ENCODE peak calls at places on chromosome 16, in seven cellular contexts. V, M, F, U, C, G and X are unnamed samples.

GRCh38 chr16:11377156-11377555 is 31.9 kb downstream of the RMI2 start:
- DNase-seq in C (no peak), G (no peak), M (no peak), F (no peak), U (no peak), V (no peak), X (no peak)

GRCh38 chr16:68083239-68083781 is 1.9 kb upstream of the NFATC3 start:
- DNase-seq in M (no peak), C (no peak), V (no peak), G (no peak), F (no peak), U (no peak), X (no peak)

GRCh38 chr16:16036359-16036792 is 87.0 kb downstream of the ABCC1 start:
- DNase-seq in F (no peak), G (no peak), M (no peak), U (no peak), V (no peak), C (no peak), X (no peak)

GRCh38 chr16:89478576-89479221 is 11.7 kb downstream of the ANKRD11 start:
- DNase-seq in M (no peak), G (no peak), F (peak; percentile 70), C (no peak), V (no peak), U (no peak), X (no peak)

GRCh38 chr16:4298761-4299522 is 16.9 kb upstream of the GLIS2 start:
- DNase-seq in U (no peak), M (no peak), C (peak; percentile 78), F (peak; percentile 98), G (peak; percentile 83), V (peak; percentile 94), X (peak; percentile 80)

GRCh38 chr16:68991075-68991474 is 114.4 kb upstream of the HAS3 start:
- DNase-seq in C (no peak), F (no peak), M (no peak), G (no peak), V (no peak), U (no peak), X (no peak)

GRCh38 chr16:29824589-29825144 is 4.4 kb downstream of the MVP start:
- DNase-seq in G (no peak), M (no peak), C (no peak), F (peak; percentile 83), V (peak; percentile 72), U (no peak), X (no peak)

GRCh38 chr16:165218-165538 is 600 bp upstream of the HBM start:
- DNase-seq in C (no peak), U (no peak), V (no peak), G (no peak), F (no peak), M (no peak), X (no peak)

GRCh38 chr16:58501242-58502131 is 1.5 kb downstream of the NDRG4 start:
- DNase-seq in G (no peak), M (no peak), F (no peak), C (peak; percentile 55), U (no peak), V (no peak), X (no peak)

GRCh38 chr16:50884066-50884860 is 142.4 kb downstream of the CYLD start:
- DNase-seq in U (peak; percentile 33), V (no peak), M (peak; percentile 65), C (no peak), F (no peak), G (no peak), X (no peak)

GRCh38 chr16:79163666-79164377 is 436.7 kb downstream of the MAF start:
- DNase-seq in V (no peak), M (no peak), F (no peak), U (no peak), G (no peak), C (no peak), X (no peak)

GRCh38 chr16:86869288-86870022 is 291.1 kb downstream of the FOXL1 start:
- DNase-seq in U (no peak), C (no peak), M (no peak), F (no peak), V (no peak), G (no peak), X (no peak)

GRCh38 chr16:88461291-88462269 is 8.5 kb downstream of the ZFPM1 start:
- DNase-seq in U (no peak), G (no peak), V (no peak), F (peak; percentile 53), C (no peak), M (no peak), X (no peak)

GRCh38 chr16:35798885-35799426 is 2339.5 kb downstream of the TP53TG3F start:
- DNase-seq in F (no peak), G (no peak), U (no peak), M (no peak), C (no peak), V (no peak), X (no peak)

GRCh38 chr16:87725596-87726235 is 40.1 kb downstream of the KLHDC4 start:
- DNase-seq in V (peak; percentile 60), U (no peak), G (peak; percentile 76), M (peak; percentile 41), C (no peak), F (peak; percentile 77), X (no peak)

GRCh38 chr16:66847533-66848057 is 3.4 kb downstream of the CA7 start:
- DNase-seq in F (no peak), U (no peak), C (no peak), G (no peak), V (no peak), M (no peak), X (no peak)

GRCh38 chr16:240559-240958 is 5.9 kb downstream of the FAM234A start:
- DNase-seq in F (no peak), U (no peak), G (no peak), M (no peak), V (no peak), C (no peak), X (no peak)

GRCh38 chr16:67516296-67517177 is 12.1 kb upstream of the RIPOR1 start:
- DNase-seq in M (no peak), V (no peak), F (peak; percentile 66), U (no peak), G (no peak), C (no peak), X (no peak)

GRCh38 chr16:4245400-4245799 is 3.5 kb upstream of the SRL start:
- DNase-seq in V (no peak), U (no peak), F (peak; percentile 79), M (no peak), C (no peak), G (no peak), X (no peak)

GRCh38 chr16:83994087-83994486 is 26.0 kb downstream of the NECAB2 start:
- DNase-seq in V (peak; percentile 39), F (peak; percentile 93), M (no peak), U (no peak), G (peak; percentile 85), C (no peak), X (peak; percentile 77)

GRCh38 chr16:83998091-83998490 is 30.0 kb downstream of the NECAB2 start:
- DNase-seq in U (no peak), F (no peak), M (no peak), V (no peak), G (no peak), C (no peak), X (no peak)

GRCh38 chr16:83995756-83996155 is 27.7 kb downstream of the NECAB2 start:
- DNase-seq in G (peak; percentile 21), M (no peak), C (no peak), F (no peak), V (no peak), U (no peak), X (no peak)

GRCh38 chr16:83994703-83995102 is 26.7 kb downstream of the NECAB2 start:
- DNase-seq in V (no peak), F (peak; percentile 47), C (no peak), G (no peak), M (no peak), U (no peak), X (no peak)

DNA sequence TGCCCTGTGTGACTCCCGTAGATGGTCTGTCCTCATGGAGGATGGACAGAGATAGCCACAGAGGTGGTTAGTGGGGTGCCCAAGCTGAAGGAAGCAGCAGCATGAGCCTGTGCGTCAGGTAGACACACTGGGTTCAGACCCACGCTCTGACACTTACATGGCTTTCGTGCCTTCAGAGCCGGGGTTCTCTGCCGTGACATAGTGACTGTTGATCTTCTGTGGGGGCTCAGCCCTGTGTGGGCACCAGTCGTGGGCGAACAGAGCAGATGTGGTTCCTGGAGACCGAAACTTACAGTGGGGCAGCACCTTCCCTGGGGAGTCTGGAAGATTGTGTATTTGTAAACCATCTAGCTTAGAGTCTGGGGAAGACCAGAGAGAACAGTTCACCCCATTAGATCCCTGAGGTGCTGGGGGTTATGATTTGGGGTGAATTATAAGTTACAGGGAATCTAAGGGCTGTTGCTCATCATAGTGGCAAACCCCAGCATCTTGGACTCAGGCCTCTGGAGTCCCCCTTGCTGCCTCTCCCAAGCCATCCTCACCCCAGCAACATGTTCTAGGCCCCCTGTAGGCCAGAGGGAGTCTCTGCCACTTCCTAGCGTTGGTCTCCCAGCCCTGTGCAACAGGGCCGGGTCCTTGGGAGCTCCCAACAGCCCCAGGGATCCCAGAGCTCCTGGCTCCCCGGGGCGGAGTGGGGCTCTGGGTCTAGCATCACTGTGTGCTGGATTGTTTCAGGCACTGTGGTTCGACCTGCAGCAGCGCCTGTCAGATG is 28.6 kb downstream of the NECAB2 start:
- DNase-seq in M (no peak), V (no peak), G (no peak), U (no peak), F (no peak), C (no peak), X (no peak)
- TF ChIP-seq CTCF in M (no peak), V (no peak), G (peak; percentile 26), U (no peak), F (no peak), C (no peak), X (no peak)

GRCh38 chr16:21301168-21301894 is 23.2 kb upstream of the CRYM start:
- DNase-seq in V (peak; percentile 52), M (peak; percentile 89), C (peak; percentile 70), F (peak; percentile 92), G (peak; percentile 43), U (peak; percentile 47), X (no peak)
- TF ChIP-seq CTCF in V (peak; percentile 7), M (peak; percentile 19), C (no peak), F (peak; percentile 26), G (no peak), U (peak; percentile 31), X (peak; percentile 21)

GRCh38 chr16:53129281-53130192 is 74.7 kb downstream of the CHD9 start:
- DNase-seq in M (peak; percentile 9), G (peak; percentile 53), F (peak; percentile 48), U (no peak), C (no peak), V (no peak), X (no peak)

GRCh38 chr16:53131050-53131362 is 76.2 kb downstream of the CHD9 start:
- DNase-seq in V (no peak), U (no peak), C (no peak), F (no peak), M (no peak), G (no peak), X (no peak)

GRCh38 chr16:53132406-53132805 is 77.6 kb downstream of the CHD9 start:
- DNase-seq in V (no peak), C (no peak), M (no peak), G (no peak), U (no peak), F (peak; percentile 9), X (no peak)

GRCh38 chr16:53131363-53132071 is 76.7 kb downstream of the CHD9 start:
- DNase-seq in V (no peak), U (peak; percentile 24), M (peak; percentile 80), F (peak; percentile 79), G (no peak), C (peak; percentile 68), X (no peak)

GRCh38 chr16:53130193-53131049 is 75.6 kb downstream of the CHD9 start:
- DNase-seq in M (peak; percentile 99), C (peak; percentile 97), G (peak; percentile 90), V (peak; percentile 61), F (peak; percentile 98), U (peak; percentile 92), X (peak; percentile 91)
- TF ChIP-seq CTCF in M (peak; percentile 80), C (no peak), G (peak; percentile 49), V (peak; percentile 27), F (peak; percentile 29), U (peak; percentile 66), X (peak; percentile 41)

GRCh38 chr16:55513616-55514015 is 4.7 kb downstream of the LPCAT2 start:
- DNase-seq in C (no peak), G (no peak), M (no peak), F (no peak), U (no peak), V (no peak), X (no peak)
- TF ChIP-seq CTCF in C (no peak), G (peak; percentile 46), M (no peak), F (no peak), U (no peak), V (peak; percentile 23), X (no peak)